ENCODE peak calls at places on chromosomes 1 and 21, in four cellular contexts. X is heart right ventricle; K is HCT116; I is CD8-positive, alpha-beta memory T cell. Q is an unnamed sample. For H3K4me1, the result is how much of the 10 kb centered on the place peaks cover.

GRCh38 chr1:3541930-3542329 is 69.4 kb downstream of the MEGF6 start:
- DNase-seq in X (no peak), K (no peak), I (no peak), Q (peak)

GRCh38 chr21:44718571-44718970 is 7.2 kb upstream of the TSPEAR start:
- DNase-seq in X (no peak), K (no peak), I (no peak), Q (no peak)

GRCh38 chr1:50425376-50426107 is 2.3 kb upstream of the DMRTA2 start:
- DNase-seq in X (no peak), K (no peak), I (no peak), Q (no peak)

GRCh38 chr1:61301824-61302652 is 219.7 kb downstream of the NFIA start:
- DNase-seq in X (no peak), K (no peak), I (no peak), Q (no peak)

GRCh38 chr1:15523104-15523921 is 702 bp downstream of the CASP9 start:
- DNase-seq in X (no peak), K (no peak), I (no peak), Q (no peak)

GRCh38 chr1:110163591-110163990 is 13.3 kb downstream of the SLC6A17 start:
- DNase-seq in X (no peak), K (no peak), I (no peak), Q (no peak)

GRCh38 chr1:201525196-201525778 is 13.6 kb upstream of the NAV1 start:
- DNase-seq in X (no peak), K (no peak), I (no peak), Q (no peak)

GRCh38 chr1:202278751-202279150 is 63.0 kb downstream of the UBE2T start:
- DNase-seq in X (no peak), K (no peak), I (no peak), Q (no peak)

GRCh38 chr1:151540982-151541377 is 871 bp downstream of the TUFT1 start:
- DNase-seq in X (no peak), K (no peak), I (no peak), Q (no peak)

GRCh38 chr1:108117908-108118902 is 81.9 kb downstream of the SLC25A24 start:
- DNase-seq in X (no peak), K (no peak), I (no peak), Q (no peak)

GRCh38 chr1:41152622-41153044 is 89.5 kb downstream of the SCMH1 start:
- DNase-seq in X (no peak), K (no peak), I (no peak), Q (no peak)

GRCh38 chr1:157043685-157044084 is 1.9 kb downstream of the ARHGEF11 start:
- DNase-seq in X (no peak), K (no peak), I (no peak), Q (no peak)

GRCh38 chr1:69836961-69837636 is 269.4 kb downstream of the LRRC7 start:
- DNase-seq in X (no peak), K (no peak), I (no peak), Q (no peak)

GRCh38 chr1:177948336-177948972 is 21.4 kb downstream of the SEC16B start:
- DNase-seq in X (peak), K (peak), I (no peak), Q (peak)

GRCh38 chr1:196650403-196650802 is 1.4 kb upstream of the CFH start:
- DNase-seq in X (no peak), K (no peak), I (no peak), Q (no peak)

GRCh38 chr1:235124665-235125064 is 4.0 kb downstream of the TOMM20 start:
- DNase-seq in X (no peak), K (no peak), I (no peak), Q (no peak)

GRCh38 chr1:48777219-48777895 is 666 bp upstream of the BEND5 start:
- DNase-seq in X (peak), K (no peak), I (no peak), Q (peak)

GRCh38 chr1:193448682-193449461 is 262.5 kb upstream of the B3GALT2 start:
- DNase-seq in X (no peak), K (no peak), I (no peak), Q (no peak)

GRCh38 chr1:41980872-41981653 is 62.3 kb upstream of the HIVEP3 start:
- DNase-seq in X (no peak), K (no peak), I (no peak), Q (no peak)

GRCh38 chr1:22158654-22159053 is 15.8 kb upstream of the WNT4 start:
- DNase-seq in X (no peak), K (no peak), I (no peak), Q (no peak)

GRCh38 chr1:61183471-61184034 is 101.2 kb downstream of the NFIA start:
- DNase-seq in X (peak), K (no peak), I (no peak), Q (peak)

GRCh38 chr1:228082975-228083870 is 715 bp downstream of the ARF1 start:
- DNase-seq in X (peak), K (no peak), I (peak), Q (peak)

GRCh38 chr1:37930246-37931142 is 16.4 kb downstream of the INPP5B start:
- DNase-seq in X (peak), K (no peak), I (no peak), Q (peak)

GRCh38 chr1:88204111-88204510 is 480.0 kb upstream of the PKN2 start:
- DNase-seq in X (no peak), K (no peak), I (no peak), Q (no peak)

GRCh38 chr1:242842094-242842493 is 317.6 kb upstream of the PLD5 start:
- DNase-seq in X (no peak), K (no peak), I (no peak), Q (no peak)

GRCh38 chr1:63984257-63984626 is 210.4 kb downstream of the ROR1 start:
- DNase-seq in X (no peak), K (no peak), I (no peak), Q (no peak)

GRCh38 chr21:16908087-16908486 is 604.8 kb upstream of the CXADR start:
- DNase-seq in X (no peak), K (no peak), I (no peak), Q (no peak)

GRCh38 chr1:121558514-121558913 is 373.7 kb downstream of the SRGAP2C start:
- DNase-seq in X (peak), K (no peak), I (no peak), Q (no peak)
- H3K4me3 ChIP-seq in X (no peak), K (no peak), I (no peak), Q (no peak)

GRCh38 chr1:111624382-111624781 is 4.8 kb downstream of the RAP1A start:
- DNase-seq in X (no peak), K (no peak), I (no peak), Q (no peak)

GRCh38 chr1:111621050-111621449 is 1.5 kb downstream of the RAP1A start:
- DNase-seq in X (no peak), K (no peak), I (no peak), Q (no peak)

GRCh38 chr1:111620412-111620971 is 903 bp downstream of the RAP1A start:
- DNase-seq in X (no peak), K (no peak), I (no peak), Q (no peak)

GRCh38 chr1:111619635-111620411 is at the start of gene RAP1A:
- DNase-seq in X (peak), K (peak), I (peak), Q (peak)

GRCh38 chr1:111622166-111622565 is 2.6 kb downstream of the RAP1A start:
- DNase-seq in X (no peak), K (no peak), I (no peak), Q (no peak)
- H3K27ac ChIP-seq in X (peak), K (no peak), I (no peak), Q (no peak)

GRCh38 chr1:204529371-204529895 is 13.2 kb downstream of the MDM4 start:
- DNase-seq in X (no peak), K (no peak), I (no peak), Q (peak)

GRCh38 chr1:204524986-204525385 is 8.8 kb downstream of the MDM4 start:
- DNase-seq in X (no peak), K (no peak), I (no peak), Q (no peak)

GRCh38 chr1:204530932-204531331 is 14.7 kb downstream of the MDM4 start:
- DNase-seq in X (no peak), K (no peak), I (no peak), Q (no peak)

GRCh38 chr1:204528241-204528640 is 12.0 kb downstream of the MDM4 start:
- DNase-seq in X (no peak), K (no peak), I (no peak), Q (no peak)

GRCh38 chr1:204528677-204529076 is 12.5 kb downstream of the MDM4 start:
- DNase-seq in X (no peak), K (no peak), I (no peak), Q (no peak)
- H3K4me1 ChIP-seq in X (under half), K (under half), I (under half), Q (under half)

GRCh38 chr1:179589524-179589923 is 2.1 kb upstream of the TDRD5 start:
- DNase-seq in X (no peak), K (no peak), I (no peak), Q (no peak)

GRCh38 chr1:179586107-179586823 is 5.4 kb upstream of the TDRD5 start:
- DNase-seq in X (peak), K (no peak), I (no peak), Q (peak)

GRCh38 chr1:179587336-179587735 is 4.3 kb upstream of the TDRD5 start:
- DNase-seq in X (no peak), K (no peak), I (no peak), Q (no peak)

GRCh38 chr1:179590671-179591070 is 961 bp upstream of the TDRD5 start:
- DNase-seq in X (no peak), K (no peak), I (no peak), Q (no peak)

GRCh38 chr1:179588425-179589024 is 3.1 kb upstream of the TDRD5 start:
- DNase-seq in X (no peak), K (no peak), I (no peak), Q (no peak)
- H3K4me3 ChIP-seq in X (no peak), K (no peak), I (no peak), Q (no peak)

GRCh38 chr21:40938078-40938477 is 91.1 kb upstream of the DSCAM start:
- DNase-seq in X (no peak), K (no peak), I (no peak), Q (no peak)
- H3K27ac ChIP-seq in X (no peak), K (no peak), I (no peak), Q (no peak)